ENCODE peak calls at places on chromosomes 4 and X, in seven cellular contexts. P is kidney epithelial cell; J is stimulated activated naive CD4-positive, alpha-beta T cell; L is stimulated activated CD4-positive, alpha-beta T cell treated with anti-CD3 and anti-CD28 coated beads, Interleukin-1b, Interleukin-23, amount 100 ng/mL, for 1 hour; T is A549; I is A172; C is NCI-H146. Q is an unnamed sample.

GRCh38 chr4:112270643-112271484 is 14.8 kb downstream of the TIFA start:
- DNase-seq in P (no peak), J (no peak), L (no peak), T (no peak), I (no peak), C (no peak), Q (no peak)

GRCh38 chr4:133148690-133149363 is at the start of gene PCDH10:
- DNase-seq in P (peak; percentile 61), J (no peak), L (peak; percentile 3), T (peak; percentile 89), I (peak; percentile 83), C (peak; percentile 48), Q (peak; percentile 56)

GRCh38 chr4:73251384-73251783 is 7.2 kb downstream of the ANKRD17 start:
- DNase-seq in P (no peak), J (no peak), L (no peak), T (no peak), I (no peak), C (no peak), Q (no peak)

GRCh38 chr4:111064342-111064993 is 441.6 kb upstream of the PITX2 start:
- DNase-seq in P (peak; percentile 97), J (no peak), L (no peak), T (peak; percentile 73), I (peak; percentile 92), C (no peak), Q (no peak)

GRCh38 chr4:175641053-175641452 is 171.0 kb downstream of the GPM6A start:
- DNase-seq in P (no peak), J (no peak), L (no peak), T (no peak), I (no peak), C (no peak), Q (no peak)

GRCh38 chrX:2654436-2655340 is 36.4 kb upstream of the CD99 start:
- DNase-seq in P (no peak), J (no peak), L (no peak), T (peak; percentile 56), I (no peak), C (no peak), Q (no peak)

GRCh38 chr4:55340246-55340645 is 5.8 kb upstream of the SRD5A3 start:
- DNase-seq in P (no peak), J (no peak), L (no peak), T (no peak), I (no peak), C (no peak), Q (no peak)

GRCh38 chr4:120723105-120723504 is 199.4 kb downstream of the PRDM5 start:
- DNase-seq in P (no peak), J (no peak), L (no peak), T (no peak), I (no peak), C (no peak), Q (no peak)

GRCh38 chr4:165164257-165164656 is 43.1 kb upstream of the KLHL2 start:
- DNase-seq in P (no peak), J (no peak), L (no peak), T (no peak), I (no peak), C (no peak), Q (no peak)

GRCh38 chr4:76589402-76589801 is 154.4 kb downstream of the SHROOM3 start:
- DNase-seq in P (no peak), J (no peak), L (no peak), T (peak; percentile 31), I (peak; percentile 53), C (no peak), Q (no peak)

GRCh38 chr4:140257461-140258305 is 103.7 kb upstream of the MAML3 start:
- DNase-seq in P (no peak), J (no peak), L (no peak), T (no peak), I (no peak), C (no peak), Q (peak; percentile 61)

GRCh38 chr4:7647932-7648812 is 213.4 kb upstream of the PSAPL1 start:
- DNase-seq in P (no peak), J (no peak), L (no peak), T (peak; percentile 32), I (peak; percentile 74), C (no peak), Q (no peak)

GRCh38 chr4:22524895-22525294 is 9.0 kb upstream of the ADGRA3 start:
- DNase-seq in P (no peak), J (no peak), L (no peak), T (no peak), I (no peak), C (no peak), Q (no peak)

GRCh38 chrX:129013574-129013973 is 509.7 kb downstream of the SMARCA1 start:
- DNase-seq in P (no peak), J (no peak), L (no peak), T (peak; percentile 10), I (no peak), C (no peak), Q (no peak)